ENCODE peak calls at places on chromosomes 5 and 9, in six cellular contexts. J, T, N, G, R and A are unnamed samples.
A peak's percentile ranks its signal among the peaks of the same experiment; 100 is the strongest.

GRCh38 chr5:116395708-116396203 is 178.9 kb downstream of the SEMA6A start:
- DNase-seq in R (no peak), T (no peak), G (no peak), J (no peak), N (no peak), A (no peak)

GRCh38 chr5:129110742-129111141 is 16.2 kb downstream of the ISOC1 start:
- DNase-seq in N (no peak), T (no peak), J (no peak), R (no peak), G (no peak), A (no peak)

GRCh38 chr9:5892456-5893133 is 1.9 kb downstream of the MLANA start:
- DNase-seq in J (no peak), R (no peak), N (no peak), G (no peak), T (no peak), A (no peak)

GRCh38 chr5:145697251-145698016 is 137.7 kb downstream of the PRELID2 start:
- DNase-seq in R (peak; percentile 14), J (peak; percentile 34), T (peak; percentile 62), G (no peak), N (no peak), A (no peak)

GRCh38 chr5:111783537-111783936 is 26.5 kb upstream of the NREP start:
- DNase-seq in R (no peak), G (no peak), N (no peak), J (no peak), T (no peak), A (no peak)

GRCh38 chr9:87267251-87267679 is 230.4 kb upstream of the DAPK1 start:
- DNase-seq in T (no peak), N (no peak), R (no peak), G (no peak), J (no peak), A (no peak)

GRCh38 chr5:172714491-172715420 is 56.2 kb downstream of the DUSP1 start:
- DNase-seq in R (no peak), N (peak; percentile 51), G (peak; percentile 89), T (peak; percentile 75), J (peak; percentile 71), A (peak; percentile 57)

GRCh38 chr5:124040799-124041198 is 528.8 kb downstream of the CSNK1G3 start:
- DNase-seq in N (no peak), J (no peak), R (no peak), G (no peak), T (no peak), A (no peak)